ENCODE peak calls at places on chromosomes 6 and 20, in six cellular contexts. Z, K, O, N, X and H are unnamed samples.

GRCh38 chr20:62323980-62324906 is 21.4 kb downstream of the ADRM1 start:
- DNase-seq in Z (no peak), K (no peak), O (no peak), N (no peak), X (no peak), H (no peak)

GRCh38 chr6:170365581-170365980 is 59.0 kb downstream of the FAM120B start:
- DNase-seq in Z (no peak), K (no peak), O (no peak), N (peak), X (no peak), H (no peak)

GRCh38 chr20:2815242-2815900 is 584 bp downstream of the C20orf141 start:
- DNase-seq in Z (no peak), K (no peak), O (no peak), N (no peak), X (no peak), H (no peak)

GRCh38 chr6:36428911-36429310 is 13.7 kb downstream of the PXT1 start:
- DNase-seq in Z (no peak), K (no peak), O (no peak), N (no peak), X (no peak), H (no peak)

GRCh38 chr6:324116-324728 is 31.9 kb downstream of the DUSP22 start:
- DNase-seq in Z (no peak), K (no peak), O (no peak), N (no peak), X (no peak), H (no peak)

GRCh38 chr20:32443386-32443974 is 85.3 kb downstream of the ASXL1 start:
- DNase-seq in Z (no peak), K (no peak), O (no peak), N (peak), X (no peak), H (no peak)

GRCh38 chr6:130364224-130364780 is 1.5 kb upstream of the TMEM200A start:
- DNase-seq in Z (no peak), K (no peak), O (no peak), N (no peak), X (no peak), H (no peak)

GRCh38 chr6:132728616-132729015 is 14.8 kb upstream of the VNN1 start:
- DNase-seq in Z (no peak), K (no peak), O (no peak), N (no peak), X (no peak), H (no peak)

GRCh38 chr6:33430991-33431879 is 11.4 kb downstream of the SYNGAP1 start:
- DNase-seq in Z (peak), K (peak), O (no peak), N (peak), X (peak), H (peak)

GRCh38 chr6:130632288-130632687 is 194.9 kb upstream of the SMLR1 start:
- DNase-seq in Z (no peak), K (no peak), O (no peak), N (no peak), X (no peak), H (no peak)

GRCh38 chr6:137237413-137238170 is 18.4 kb upstream of the IFNGR1 start:
- DNase-seq in Z (no peak), K (no peak), O (peak), N (peak), X (no peak), H (no peak)

GRCh38 chr20:568865-569415 is 25.4 kb upstream of the CSNK2A1 start:
- DNase-seq in Z (no peak), K (no peak), O (no peak), N (no peak), X (no peak), H (no peak)

GRCh38 chr6:159163901-159164370 is 5.3 kb upstream of the FNDC1 start:
- DNase-seq in Z (no peak), K (no peak), O (peak), N (peak), X (no peak), H (no peak)

GRCh38 chr6:37381579-37381978 is 27.8 kb downstream of the RNF8 start:
- DNase-seq in Z (no peak), K (peak), O (peak), N (peak), X (peak), H (no peak)

GRCh38 chr20:61744691-61745396 is 320.8 kb downstream of the TAF4 start:
- DNase-seq in Z (no peak), K (no peak), O (no peak), N (peak), X (no peak), H (no peak)

GRCh38 chr6:31035862-31036497 is 25.7 kb downstream of the MUC22 start:
- DNase-seq in Z (no peak), K (no peak), O (peak), N (peak), X (no peak), H (no peak)

GRCh38 chr6:138593100-138593877 is 94.0 kb upstream of the NHSL1 start:
- DNase-seq in Z (no peak), K (no peak), O (peak), N (peak), X (no peak), H (no peak)

GRCh38 chr6:105994522-105995402 is 91.4 kb upstream of the PRDM1 start:
- DNase-seq in Z (no peak), K (peak), O (peak), N (peak), X (no peak), H (peak)

GRCh38 chr6:70956451-70957283 is at the start of gene B3GAT2:
- DNase-seq in Z (peak), K (peak), O (peak), N (peak), X (peak), H (no peak)

GRCh38 chr6:7431594-7432390 is 42.2 kb downstream of the RIOK1 start:
- DNase-seq in Z (no peak), K (no peak), O (peak), N (peak), X (no peak), H (no peak)